ENCODE peak calls at places on chromosomes 2 and 18, in seven cellular contexts. T is NCI-H510A, K is mesenteric fat pad, C is SW 1271, F is G401, W is heart left ventricle, I is hepatic stellate cell. R is an unnamed sample.

GRCh38 chr2:163471947-163472346 is 263.9 kb downstream of the FIGN start:
- DNase-seq in T (no peak), K (no peak), C (peak; percentile 5), F (no peak), W (no peak), I (no peak), R (no peak)

GRCh38 chr2:168564641-168565040 is 108.6 kb downstream of the CERS6 start:
- DNase-seq in T (no peak), K (no peak), C (no peak), F (no peak), W (no peak), I (no peak), R (no peak)

GRCh38 chr2:23618696-23619530 is 233.9 kb downstream of the KLHL29 start:
- DNase-seq in T (no peak), K (no peak), C (no peak), F (no peak), W (peak; percentile 47), I (no peak), R (no peak)

GRCh38 chr2:60216452-60216995 is 336.9 kb downstream of the BCL11A start:
- DNase-seq in T (no peak), K (no peak), C (no peak), F (no peak), W (no peak), I (no peak), R (no peak)

GRCh38 chr2:143284087-143284675 is 155.0 kb downstream of the ARHGAP15 start:
- DNase-seq in T (no peak), K (no peak), C (peak; percentile 42), F (no peak), W (no peak), I (peak; percentile 2), R (no peak)

GRCh38 chr2:55771612-55772011 is 78.0 kb upstream of the PNPT1 start:
- DNase-seq in T (no peak), K (no peak), C (peak; percentile 56), F (peak; percentile 3), W (no peak), I (peak; percentile 36), R (no peak)

GRCh38 chr2:214322662-214323061 is 88.2 kb upstream of the VWC2L start:
- DNase-seq in T (no peak), K (no peak), C (no peak), F (no peak), W (no peak), I (no peak), R (peak; percentile 11)

GRCh38 chr2:31805688-31806087 is 205.1 kb downstream of the MEMO1 start:
- DNase-seq in T (no peak), K (no peak), C (no peak), F (no peak), W (no peak), I (no peak), R (no peak)

GRCh38 chr2:207254526-207255464 is 89.0 kb upstream of the KLF7 start:
- DNase-seq in T (no peak), K (no peak), C (no peak), F (no peak), W (no peak), I (no peak), R (no peak)

GRCh38 chr18:36419188-36419912 is 121.8 kb downstream of the FHOD3 start:
- DNase-seq in T (peak; percentile 26), K (no peak), C (no peak), F (no peak), W (no peak), I (no peak), R (no peak)

GRCh38 chr18:70188113-70188512 is 17.4 kb downstream of the RTTN start:
- DNase-seq in T (no peak), K (no peak), C (no peak), F (no peak), W (no peak), I (no peak), R (no peak)

GRCh38 chr2:216590780-216591179 is 42.4 kb upstream of the IGFBP2 start:
- DNase-seq in T (no peak), K (no peak), C (no peak), F (no peak), W (peak; percentile 70), I (peak; percentile 40), R (no peak)

GRCh38 chr18:46324556-46324955 is 220.4 kb downstream of the HAUS1 start:
- DNase-seq in T (no peak), K (no peak), C (peak; percentile 30), F (peak; percentile 50), W (no peak), I (peak; percentile 66), R (no peak)

GRCh38 chr2:38446418-38446817 is 69.3 kb upstream of the ATL2 start:
- DNase-seq in T (no peak), K (no peak), C (no peak), F (no peak), W (no peak), I (no peak), R (no peak)

GRCh38 chr2:111168528-111168929 is 47.8 kb downstream of the BCL2L11 start:
- DNase-seq in T (no peak), K (no peak), C (peak; percentile 47), F (no peak), W (no peak), I (peak; percentile 85), R (peak; percentile 39)

GRCh38 chr2:137964859-137965459 is 686 bp downstream of the HNMT start:
- DNase-seq in T (no peak), K (no peak), C (no peak), F (no peak), W (no peak), I (no peak), R (no peak)

GRCh38 chr18:30081122-30081521 is 961.4 kb downstream of the DSC3 start:
- DNase-seq in T (no peak), K (no peak), C (no peak), F (no peak), W (no peak), I (no peak), R (no peak)

GRCh38 chr2:7584017-7584416 is 666.8 kb downstream of the RNF144A start:
- DNase-seq in T (no peak), K (no peak), C (no peak), F (no peak), W (no peak), I (no peak), R (no peak)

GRCh38 chr2:230225486-230225885 is at the start of gene SP140:
- DNase-seq in T (no peak), K (no peak), C (no peak), F (no peak), W (peak; percentile 62), I (no peak), R (no peak)

GRCh38 chr2:10537522-10538195 is 89.5 kb upstream of the ODC1 start:
- DNase-seq in T (no peak), K (no peak), C (no peak), F (no peak), W (no peak), I (no peak), R (no peak)

GRCh38 chr2:160445673-160446072 is 47.9 kb downstream of the RBMS1 start:
- DNase-seq in T (no peak), K (no peak), C (no peak), F (no peak), W (no peak), I (no peak), R (no peak)

GRCh38 chr18:2907459-2908145 is 60.8 kb downstream of the EMILIN2 start:
- DNase-seq in T (no peak), K (no peak), C (no peak), F (no peak), W (no peak), I (no peak), R (no peak)

GRCh38 chr18:77007251-77007650 is 125.3 kb downstream of the MBP start:
- DNase-seq in T (no peak), K (no peak), C (no peak), F (no peak), W (no peak), I (no peak), R (no peak)

GRCh38 chr2:132420776-132421175 is 4.2 kb downstream of the GPR39 start:
- DNase-seq in T (no peak), K (no peak), C (no peak), F (no peak), W (no peak), I (no peak), R (no peak)

GRCh38 chr2:240350006-240350355 is 85.5 kb upstream of the GPC1 start:
- DNase-seq in T (no peak), K (no peak), C (no peak), F (no peak), W (no peak), I (no peak), R (no peak)

R was measured in T1000.